ENCODE peak calls at places on chromosomes 7 and 10, in five cellular contexts. One of them, this sample, is unnamed.

GRCh38 chr10:88978463-88978862 is 12.1 kb upstream of the FAS start:
- DNase-seq in progenitor cell of endocrine pancreas: no peak
- DNase-seq in GM12865: no peak
- DNase-seq in kidney epithelial cell: no peak
- DNase-seq in tibial artery: no peak
- DNase-seq in this sample: no peak

GRCh38 chr10:23439920-23440875 is 1.3 kb downstream of the OTUD1 start:
- DNase-seq in tibial artery: peak; percentile 36
- DNase-seq in kidney epithelial cell: no peak
- DNase-seq in GM12865: peak; percentile 23
- DNase-seq in progenitor cell of endocrine pancreas: peak; percentile 17
- DNase-seq in this sample: peak; percentile 70

GRCh38 chr7:70706204-70706603 is 425.7 kb upstream of the GALNT17 start:
- DNase-seq in tibial artery: no peak
- DNase-seq in GM12865: no peak
- DNase-seq in progenitor cell of endocrine pancreas: no peak
- DNase-seq in kidney epithelial cell: no peak
- DNase-seq in this sample: no peak

GRCh38 chr7:137337902-137338301 is 5.6 kb downstream of the PTN start:
- DNase-seq in kidney epithelial cell: no peak
- DNase-seq in GM12865: peak; percentile 9
- DNase-seq in tibial artery: no peak
- DNase-seq in progenitor cell of endocrine pancreas: no peak
- DNase-seq in this sample: no peak

GRCh38 chr7:74032191-74032490 is 4.2 kb downstream of the ELN start:
- DNase-seq in progenitor cell of endocrine pancreas: no peak
- DNase-seq in kidney epithelial cell: no peak
- DNase-seq in tibial artery: peak; percentile 68
- DNase-seq in GM12865: no peak
- DNase-seq in this sample: no peak

GRCh38 chr7:18421297-18422004 is 74.1 kb upstream of the HDAC9 start:
- DNase-seq in kidney epithelial cell: no peak
- DNase-seq in progenitor cell of endocrine pancreas: no peak
- DNase-seq in GM12865: peak; percentile 15
- DNase-seq in tibial artery: no peak
- DNase-seq in this sample: no peak

GRCh38 chr7:131648491-131648890 is 92.1 kb upstream of the PODXL start:
- DNase-seq in GM12865: no peak
- DNase-seq in progenitor cell of endocrine pancreas: no peak
- DNase-seq in tibial artery: no peak
- DNase-seq in kidney epithelial cell: no peak
- DNase-seq in this sample: no peak

GRCh38 chr7:17153571-17153970 is 144.9 kb upstream of the AHR start:
- DNase-seq in GM12865: no peak
- DNase-seq in tibial artery: no peak
- DNase-seq in progenitor cell of endocrine pancreas: no peak
- DNase-seq in kidney epithelial cell: no peak
- DNase-seq in this sample: no peak

GRCh38 chr10:92789067-92789466 is 59.3 kb upstream of the EXOC6 start:
- DNase-seq in GM12865: peak; percentile 9
- DNase-seq in tibial artery: no peak
- DNase-seq in progenitor cell of endocrine pancreas: no peak
- DNase-seq in kidney epithelial cell: no peak
- DNase-seq in this sample: no peak

GRCh38 chr10:92785118-92785517 is 63.2 kb upstream of the EXOC6 start:
- DNase-seq in GM12865: no peak
- DNase-seq in progenitor cell of endocrine pancreas: no peak
- DNase-seq in kidney epithelial cell: no peak
- DNase-seq in tibial artery: no peak
- DNase-seq in this sample: no peak

GRCh38 chr10:92790449-92790848 is 57.9 kb upstream of the EXOC6 start:
- DNase-seq in GM12865: peak; percentile 5
- DNase-seq in kidney epithelial cell: no peak
- DNase-seq in tibial artery: no peak
- DNase-seq in progenitor cell of endocrine pancreas: no peak
- DNase-seq in this sample: no peak

GRCh38 chr10:92789826-92790225 is 58.5 kb upstream of the EXOC6 start:
- DNase-seq in progenitor cell of endocrine pancreas: no peak
- DNase-seq in tibial artery: no peak
- DNase-seq in GM12865: no peak
- DNase-seq in kidney epithelial cell: no peak
- DNase-seq in this sample: no peak

DNA sequence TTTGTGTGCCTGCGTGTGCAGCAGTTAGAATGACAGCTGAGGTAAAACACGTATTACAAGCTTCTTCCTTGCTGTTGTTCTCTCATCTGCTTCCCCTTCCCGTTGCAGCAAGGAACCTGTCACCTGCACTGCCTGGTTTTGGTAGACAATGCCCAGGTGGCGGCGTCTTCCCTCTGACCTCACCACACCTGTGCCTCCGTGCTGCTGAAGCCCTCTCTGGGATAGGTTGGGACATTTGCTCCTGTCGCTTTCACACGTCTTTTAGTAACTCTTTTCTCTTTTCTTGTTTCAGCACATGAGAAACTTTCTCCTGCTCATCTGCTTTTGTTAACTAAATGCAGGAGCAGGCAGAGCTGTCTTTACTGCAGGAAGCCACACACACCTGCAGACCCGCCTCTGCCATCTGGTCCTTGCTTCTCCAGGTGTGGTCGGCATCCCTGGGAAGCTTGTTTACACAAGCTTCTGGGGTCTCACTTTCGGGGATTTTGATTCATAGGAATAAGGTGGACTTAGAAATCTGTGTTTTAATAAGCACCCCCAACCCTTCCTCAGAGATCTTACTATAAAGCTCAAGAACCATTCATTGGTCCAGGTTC is 60.7 kb upstream of the EXOC6 start:
- DNase-seq in GM12865: no peak
- DNase-seq in kidney epithelial cell: no peak
- DNase-seq in progenitor cell of endocrine pancreas: no peak
- DNase-seq in tibial artery: no peak
- DNase-seq in this sample: no peak
- TF ChIP-seq CTCF in GM12865: no peak
- TF ChIP-seq CTCF in kidney epithelial cell: no peak
- TF ChIP-seq CTCF in progenitor cell of endocrine pancreas: no peak
- TF ChIP-seq CTCF in tibial artery: no peak
- TF ChIP-seq CTCF in this sample: no peak

DNA sequence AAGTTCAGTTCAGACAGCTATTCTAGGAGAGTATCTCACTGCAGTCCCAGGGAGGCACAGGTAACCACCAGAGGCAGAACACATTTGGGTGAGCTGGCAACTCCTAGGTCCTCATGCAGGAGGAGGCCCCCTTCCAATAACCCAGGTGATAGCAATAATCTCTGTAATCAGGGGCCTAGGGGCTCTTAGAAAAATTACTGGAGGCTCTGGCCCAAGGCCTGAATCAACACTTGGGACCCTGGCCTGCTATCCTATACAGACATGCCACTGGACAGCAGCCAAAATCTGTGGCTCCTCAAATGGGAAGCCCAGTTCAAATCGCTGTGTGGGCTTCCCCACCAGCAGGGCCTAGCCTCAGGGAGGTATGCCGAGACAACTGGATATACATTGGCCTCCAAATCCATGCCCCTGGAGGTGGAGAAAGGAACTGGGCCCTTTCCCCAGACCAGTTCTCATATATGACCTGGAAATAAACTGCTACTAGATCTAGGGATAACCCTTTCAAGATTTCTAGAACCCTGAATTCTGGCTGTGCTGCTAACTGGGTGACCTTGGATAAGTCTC is 1.6 kb downstream of the AVPI1 start:
- DNase-seq in progenitor cell of endocrine pancreas: no peak
- DNase-seq in kidney epithelial cell: no peak
- DNase-seq in GM12865: no peak
- DNase-seq in tibial artery: no peak
- DNase-seq in this sample: no peak
- TF ChIP-seq CTCF in progenitor cell of endocrine pancreas: peak; percentile 52
- TF ChIP-seq CTCF in kidney epithelial cell: peak; percentile 32
- TF ChIP-seq CTCF in GM12865: no peak
- TF ChIP-seq CTCF in tibial artery: peak; percentile 27
- TF ChIP-seq CTCF in this sample: peak; percentile 61

DNA sequence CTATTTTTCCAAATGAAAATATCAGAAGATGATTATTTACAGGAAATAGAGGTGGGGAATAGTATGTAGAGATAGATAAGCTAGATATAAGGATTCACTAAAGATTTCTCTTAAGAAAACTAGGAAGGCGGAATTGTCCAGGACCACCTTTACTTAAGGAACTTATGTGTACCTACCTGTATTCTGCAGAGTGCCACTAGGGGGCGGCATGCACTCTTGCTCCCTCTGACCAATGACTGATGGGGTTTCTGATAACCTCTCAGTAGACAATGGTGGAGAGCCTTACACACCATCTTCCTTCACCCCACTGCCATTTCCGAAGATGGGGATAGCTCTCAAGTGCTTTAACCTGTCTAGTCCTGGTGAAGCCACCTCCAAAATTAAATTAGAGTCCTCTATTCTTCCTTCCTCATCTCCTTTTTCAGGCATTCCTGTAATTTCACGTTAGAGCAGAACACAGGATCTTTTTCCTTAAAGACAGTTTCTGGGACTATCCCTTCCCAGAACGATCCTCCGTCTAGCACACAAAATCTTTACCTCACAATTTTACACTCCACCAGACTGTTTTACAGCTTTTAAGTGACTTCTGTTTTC is 453.1 kb downstream of the SORCS1 start:
- DNase-seq in tibial artery: peak; percentile 33
- DNase-seq in kidney epithelial cell: no peak
- DNase-seq in progenitor cell of endocrine pancreas: no peak
- DNase-seq in GM12865: peak; percentile 78
- DNase-seq in this sample: no peak
- TF ChIP-seq CTCF in tibial artery: peak; percentile 24
- TF ChIP-seq CTCF in kidney epithelial cell: peak; percentile 78
- TF ChIP-seq CTCF in progenitor cell of endocrine pancreas: peak; percentile 64
- TF ChIP-seq CTCF in GM12865: peak; percentile 83
- TF ChIP-seq CTCF in this sample: peak; percentile 78

GRCh38 chr7:7764515-7765138 is 46.2 kb upstream of the RPA3 start:
- DNase-seq in GM12865: peak; percentile 14
- DNase-seq in progenitor cell of endocrine pancreas: no peak
- DNase-seq in tibial artery: no peak
- DNase-seq in kidney epithelial cell: no peak
- DNase-seq in this sample: no peak
- TF ChIP-seq CTCF in GM12865: peak; percentile 3
- TF ChIP-seq CTCF in progenitor cell of endocrine pancreas: no peak
- TF ChIP-seq CTCF in tibial artery: no peak
- TF ChIP-seq CTCF in kidney epithelial cell: no peak
- TF ChIP-seq CTCF in this sample: no peak

DNA sequence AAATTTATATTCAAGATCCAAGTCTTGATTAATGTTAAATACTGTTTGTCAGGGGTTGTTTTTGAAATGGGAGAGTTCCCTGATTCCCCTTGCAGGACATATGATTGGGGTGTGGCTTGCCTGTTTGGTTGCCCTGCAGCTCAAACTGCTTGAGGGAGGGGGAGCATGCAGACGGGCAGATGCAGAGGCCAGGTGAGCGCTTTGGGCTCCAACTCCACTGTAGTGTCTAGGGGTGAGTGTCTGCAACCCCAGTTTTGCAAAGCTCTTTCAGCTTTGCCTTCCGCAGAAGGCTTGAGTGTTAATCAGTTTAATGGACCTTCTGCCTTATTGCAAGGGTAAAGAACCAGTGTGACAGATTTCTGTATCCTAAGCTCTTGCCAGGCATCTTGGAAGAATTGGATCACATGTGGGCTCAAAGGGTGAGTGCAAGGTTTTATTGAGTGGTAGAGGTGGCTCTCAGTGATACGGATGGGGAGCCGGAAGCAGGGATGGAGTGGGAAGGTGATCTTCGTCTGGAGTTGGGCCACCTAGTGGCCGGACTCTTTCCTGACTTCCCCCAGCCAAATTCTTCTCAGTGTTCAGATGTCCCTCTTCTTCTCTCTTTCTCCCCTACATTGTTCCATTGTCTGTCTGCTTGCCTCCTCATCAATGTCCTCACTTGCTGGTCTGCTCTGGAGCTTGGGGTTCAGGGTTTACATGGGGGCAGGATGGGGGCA is 479.7 kb downstream of the ATRNL1 start:
- DNase-seq in kidney epithelial cell: no peak
- DNase-seq in tibial artery: no peak
- DNase-seq in progenitor cell of endocrine pancreas: no peak
- DNase-seq in GM12865: peak; percentile 18
- DNase-seq in this sample: no peak
- TF ChIP-seq CTCF in kidney epithelial cell: peak; percentile 38
- TF ChIP-seq CTCF in tibial artery: no peak
- TF ChIP-seq CTCF in progenitor cell of endocrine pancreas: peak; percentile 54
- TF ChIP-seq CTCF in GM12865: peak; percentile 46
- TF ChIP-seq CTCF in this sample: peak; percentile 55

GRCh38 chr10:74255214-74255613 is 104.2 kb downstream of the ADK start:
- DNase-seq in progenitor cell of endocrine pancreas: no peak
- DNase-seq in GM12865: peak; percentile 18
- DNase-seq in kidney epithelial cell: no peak
- DNase-seq in tibial artery: no peak
- DNase-seq in this sample: no peak
- TF ChIP-seq CTCF in progenitor cell of endocrine pancreas: no peak
- TF ChIP-seq CTCF in GM12865: no peak
- TF ChIP-seq CTCF in kidney epithelial cell: no peak
- TF ChIP-seq CTCF in tibial artery: no peak
- TF ChIP-seq CTCF in this sample: no peak